ENCODE peak calls at places on chromosome 10, in six cellular contexts. Z is body of pancreas, J is sigmoid colon, E is foreskin fibroblast, K is glutamatergic neuron, D is choroid plexus epithelial cell. V is an unnamed sample.

GRCh38 chr10:29055091-29055490 is 233.8 kb upstream of the LYZL1 start:
- DNase-seq in Z (no peak), D (peak), K (no peak), J (no peak), E (no peak), V (no peak)

GRCh38 chr10:4409281-4409680 is 416.7 kb upstream of the AKR1E2 start:
- DNase-seq in J (no peak), E (no peak), D (no peak), K (no peak), Z (no peak), V (no peak)

GRCh38 chr10:91909178-91909677 is at the start of gene FGFBP3:
- DNase-seq in J (no peak), D (peak), K (peak), E (no peak), Z (peak), V (peak)

GRCh38 chr10:22252801-22253577 is 35.2 kb upstream of the EBLN1 start:
- DNase-seq in D (peak), Z (peak), K (peak), J (peak), E (no peak), V (peak)

GRCh38 chr10:114295393-114295792 is 56.3 kb downstream of the VWA2 start:
- DNase-seq in D (no peak), K (no peak), J (no peak), E (no peak), Z (no peak), V (no peak)

GRCh38 chr10:84842593-84842992 is 514.2 kb downstream of the CCSER2 start:
- DNase-seq in D (no peak), J (no peak), Z (peak), K (no peak), E (no peak), V (no peak)

GRCh38 chr10:74151879-74152722 is 1.1 kb downstream of the ADK start:
- DNase-seq in J (no peak), K (no peak), D (no peak), E (no peak), Z (no peak), V (no peak)

GRCh38 chr10:93695720-93696119 is 6.7 kb downstream of the FRA10AC1 start:
- DNase-seq in J (no peak), D (peak), Z (no peak), K (no peak), E (no peak), V (no peak)

GRCh38 chr10:94607111-94607510 is 61.5 kb downstream of the HELLS start:
- DNase-seq in E (no peak), Z (no peak), D (no peak), J (no peak), K (no peak), V (no peak)

GRCh38 chr10:75358835-75359421 is 42.6 kb downstream of the ZNF503 start:
- DNase-seq in D (peak), K (no peak), J (no peak), Z (no peak), E (peak), V (no peak)

GRCh38 chr10:75358121-75358520 is 43.4 kb downstream of the ZNF503 start:
- DNase-seq in K (no peak), J (no peak), E (no peak), Z (no peak), D (no peak), V (no peak)

GRCh38 chr10:75355706-75356105 is 45.9 kb downstream of the ZNF503 start:
- DNase-seq in Z (no peak), K (no peak), E (no peak), D (no peak), J (no peak), V (no peak)

GRCh38 chr10:75357500-75357899 is 44.1 kb downstream of the ZNF503 start:
- DNase-seq in D (no peak), J (no peak), K (no peak), Z (no peak), E (no peak), V (no peak)

GRCh38 chr10:75356484-75356883 is 45.1 kb downstream of the ZNF503 start:
- DNase-seq in Z (no peak), D (no peak), K (no peak), J (no peak), E (no peak), V (no peak)
- TF ChIP-seq CTCF in Z (no peak), D (no peak), K (peak), J (no peak), E (no peak), V (peak)

GRCh38 chr10:7826971-7827370 is 8.7 kb downstream of the TAF3 start:
- DNase-seq in D (peak), Z (peak), J (no peak), E (no peak), K (peak), V (no peak)
- TF ChIP-seq CTCF in D (peak), Z (peak), J (no peak), E (no peak), K (no peak), V (no peak)

GRCh38 chr10:72010234-72010992 is 46.2 kb downstream of the CHST3 start:
- DNase-seq in J (peak), K (no peak), Z (no peak), E (no peak), D (peak), V (no peak)
- TF ChIP-seq CTCF in J (no peak), K (no peak), Z (no peak), E (no peak), D (no peak), V (no peak)

GRCh38 chr10:15729890-15730289 is 10.2 kb upstream of the ITGA8 start:
- DNase-seq in K (no peak), Z (no peak), E (no peak), D (no peak), J (no peak), V (no peak)

GRCh38 chr10:15724683-15725082 is 5.0 kb upstream of the ITGA8 start:
- DNase-seq in Z (no peak), J (no peak), E (no peak), K (no peak), D (no peak), V (no peak)

GRCh38 chr10:15725603-15726002 is 5.9 kb upstream of the ITGA8 start:
- DNase-seq in D (peak), K (no peak), Z (no peak), J (no peak), E (peak), V (peak)

GRCh38 chr10:15730341-15730740 is 10.6 kb upstream of the ITGA8 start:
- DNase-seq in D (no peak), K (no peak), E (no peak), Z (no peak), J (no peak), V (no peak)

GRCh38 chr10:15726042-15726441 is 6.3 kb upstream of the ITGA8 start:
- DNase-seq in Z (no peak), D (no peak), E (no peak), J (no peak), K (no peak), V (no peak)
- TF ChIP-seq CTCF in Z (no peak), D (no peak), E (no peak), J (no peak), K (no peak), V (no peak)

GRCh38 chr10:25682203-25682950 is 251.7 kb upstream of the MYO3A start:
- DNase-seq in Z (no peak), J (no peak), D (peak), E (no peak), K (no peak), V (no peak)
- TF ChIP-seq CTCF in Z (no peak), J (peak), D (peak), E (no peak), K (peak), V (peak)

GRCh38 chr10:99973190-99973589 is 36.6 kb downstream of the DNMBP start:
- DNase-seq in J (no peak), E (no peak), K (no peak), D (peak), Z (no peak), V (no peak)
- TF ChIP-seq CTCF in J (no peak), E (peak), K (no peak), D (peak), Z (peak), V (peak)

DNA sequence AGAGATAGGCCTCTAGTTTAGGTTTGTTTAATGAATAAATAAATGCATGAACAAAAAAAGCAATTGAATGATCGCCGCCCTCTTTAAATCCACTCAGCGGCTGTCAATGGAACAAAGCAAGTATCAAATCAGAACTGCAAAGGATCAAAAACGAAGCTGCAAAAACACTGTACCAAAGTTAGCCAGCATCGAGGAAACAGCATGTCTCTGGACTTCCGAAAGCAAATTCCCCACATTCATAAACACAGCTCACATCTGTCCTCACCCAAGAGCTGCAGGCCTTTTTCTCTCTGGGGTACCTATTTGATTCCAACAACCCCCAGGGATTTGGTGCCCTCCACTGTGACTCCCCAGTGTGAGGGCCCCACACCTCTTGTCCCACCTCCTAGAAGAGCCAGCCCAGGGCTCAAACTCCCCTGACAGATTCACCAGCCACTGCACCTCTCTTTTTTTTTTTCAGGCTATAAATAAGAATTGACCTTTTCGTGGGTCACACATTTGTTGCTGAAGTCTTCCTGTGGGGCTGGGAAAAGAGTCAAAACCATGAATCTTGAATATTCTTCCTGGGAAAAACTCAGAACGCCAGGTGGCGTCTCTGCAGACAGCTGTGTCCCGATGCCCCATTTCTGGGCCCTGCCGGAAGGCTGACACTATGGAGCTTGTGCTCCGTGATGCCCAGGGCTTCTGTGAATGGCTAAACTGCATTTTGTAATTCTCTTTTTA is 51.8 kb downstream of the HSPA12A start:
- DNase-seq in Z (peak), D (peak), J (peak), E (no peak), K (peak), V (peak)
- TF ChIP-seq CTCF in Z (no peak), D (peak), J (no peak), E (no peak), K (peak), V (peak)

GRCh38 chr10:128178319-128178937 is 52.2 kb upstream of the MKI67 start:
- DNase-seq in E (no peak), K (peak), Z (no peak), J (no peak), D (peak), V (peak)
- TF ChIP-seq CTCF in E (peak), K (peak), Z (no peak), J (no peak), D (peak), V (peak)

DNA sequence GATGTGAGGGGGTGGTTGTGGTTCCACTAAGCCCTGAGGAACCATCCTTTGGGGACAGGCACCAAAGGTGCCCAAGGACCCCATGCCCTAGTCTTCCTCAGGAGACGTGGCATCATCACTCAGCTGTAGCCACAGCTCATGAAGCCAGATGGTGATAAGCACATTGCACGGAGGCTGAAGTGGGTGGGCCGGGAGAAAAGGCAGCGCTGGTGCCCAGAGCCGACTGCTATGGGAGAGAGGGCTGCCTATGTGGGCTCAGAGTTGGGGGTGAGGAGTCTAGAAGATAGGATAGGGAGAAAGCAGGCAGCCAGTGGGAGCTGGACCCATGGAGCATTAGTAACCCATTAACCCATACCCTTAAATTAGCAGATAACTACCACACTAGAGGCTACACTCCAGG is 325.3 kb downstream of the RPS24 start:
- DNase-seq in K (no peak), E (no peak), J (no peak), Z (no peak), D (no peak), V (no peak)
- TF ChIP-seq CTCF in K (no peak), E (no peak), J (no peak), Z (no peak), D (no peak), V (no peak)

V was measured in neural crest cell.